ENCODE peak calls at places on chromosomes 12 and 14, in ten cellular contexts. K, Q, R, I, G, V, Z, O, P and J are unnamed samples.

GRCh38 chr12:107805488-107806180 is 31.1 kb downstream of the ASCL4 start:
- DNase-seq in K (no peak), Q (no peak), R (no peak), I (no peak), G (no peak), V (no peak), Z (no peak), O (no peak), P (no peak), J (no peak)

GRCh38 chr12:46499901-46500300 is 127.3 kb upstream of the SLC38A2 start:
- DNase-seq in K (no peak), Q (no peak), R (no peak), I (no peak), G (no peak), V (no peak), Z (no peak), O (no peak), P (no peak), J (no peak)

GRCh38 chr14:66635435-66635834 is 127.5 kb downstream of the GPHN start:
- DNase-seq in K (no peak), Q (no peak), R (no peak), I (no peak), G (no peak), V (no peak), Z (no peak), O (no peak), P (no peak), J (no peak)

GRCh38 chr12:26152507-26153102 is 27.8 kb upstream of the BHLHE41 start:
- DNase-seq in K (no peak), Q (no peak), R (no peak), I (no peak), G (no peak), V (no peak), Z (no peak), O (peak; percentile 17), P (no peak), J (no peak)

GRCh38 chr14:26538176-26538575 is 59.7 kb downstream of the NOVA1 start:
- DNase-seq in K (no peak), Q (no peak), R (no peak), I (no peak), G (no peak), V (no peak), Z (no peak), O (no peak), P (no peak), J (no peak)

GRCh38 chr12:28415755-28416154 is 225.5 kb downstream of the CCDC91 start:
- DNase-seq in K (no peak), Q (peak; percentile 12), R (no peak), I (no peak), G (no peak), V (no peak), Z (peak; percentile 64), O (peak; percentile 62), P (no peak), J (no peak)

GRCh38 chr12:91432079-91432478 is 249.5 kb upstream of the DCN start:
- DNase-seq in K (no peak), Q (no peak), R (no peak), I (no peak), G (no peak), V (no peak), Z (no peak), O (peak; percentile 82), P (peak; percentile 19), J (no peak)

GRCh38 chr12:104295954-104296353 is 7.6 kb upstream of the EID3 start:
- DNase-seq in K (no peak), Q (no peak), R (no peak), I (no peak), G (no peak), V (no peak), Z (no peak), O (no peak), P (no peak), J (no peak)

GRCh38 chr12:15435597-15435996 is 113.3 kb downstream of the PTPRO start:
- DNase-seq in K (no peak), Q (no peak), R (no peak), I (no peak), G (no peak), V (no peak), Z (no peak), O (no peak), P (no peak), J (no peak)

GRCh38 chr14:99541677-99542470 is 60.7 kb downstream of the CCNK start:
- DNase-seq in K (no peak), Q (no peak), R (peak; percentile 29), I (no peak), G (peak; percentile 35), V (no peak), Z (no peak), O (peak; percentile 28), P (no peak), J (no peak)

GRCh38 chr12:12476836-12477531 is 85.7 kb downstream of the DUSP16 start:
- DNase-seq in K (no peak), Q (no peak), R (no peak), I (no peak), G (no peak), V (no peak), Z (no peak), O (no peak), P (no peak), J (no peak)

GRCh38 chr14:90871605-90872233 is 55.5 kb upstream of the TTC7B start:
- DNase-seq in K (no peak), Q (peak; percentile 27), R (no peak), I (no peak), G (no peak), V (no peak), Z (peak; percentile 84), O (peak; percentile 70), P (no peak), J (no peak)

GRCh38 chr14:100622234-100622633 is 35.0 kb upstream of the BEGAIN start:
- DNase-seq in K (no peak), Q (no peak), R (peak; percentile 20), I (peak; percentile 47), G (no peak), V (no peak), Z (no peak), O (no peak), P (no peak), J (no peak)

GRCh38 chr14:69876848-69877306 is 2.3 kb upstream of the SMOC1 start:
- DNase-seq in K (no peak), Q (no peak), R (peak; percentile 58), I (peak; percentile 39), G (peak; percentile 30), V (no peak), Z (no peak), O (no peak), P (peak; percentile 17), J (no peak)

GRCh38 chr14:32711103-32711680 is 227.5 kb upstream of the NPAS3 start:
- DNase-seq in K (no peak), Q (peak; percentile 32), R (peak; percentile 77), I (no peak), G (peak; percentile 53), V (no peak), Z (no peak), O (peak; percentile 61), P (peak; percentile 23), J (peak; percentile 42)

GRCh38 chr14:95519699-95520098 is 3.2 kb upstream of the SYNE3 start:
- DNase-seq in K (peak; percentile 49), Q (peak; percentile 85), R (no peak), I (peak; percentile 88), G (no peak), V (no peak), Z (peak; percentile 72), O (peak; percentile 77), P (peak; percentile 47), J (no peak)

GRCh38 chr14:97180304-97181200 is 383.4 kb downstream of the VRK1 start:
- DNase-seq in K (no peak), Q (no peak), R (no peak), I (no peak), G (no peak), V (no peak), Z (no peak), O (peak; percentile 87), P (no peak), J (no peak)

GRCh38 chr12:113515082-113515856 is 43.6 kb upstream of the LHX5 start:
- DNase-seq in K (no peak), Q (no peak), R (no peak), I (no peak), G (no peak), V (no peak), Z (no peak), O (no peak), P (no peak), J (no peak)

GRCh38 chr14:89240414-89240813 is 176.6 kb downstream of the FOXN3 start:
- DNase-seq in K (no peak), Q (no peak), R (no peak), I (no peak), G (peak; percentile 2), V (no peak), Z (peak; percentile 23), O (peak; percentile 34), P (no peak), J (peak; percentile 15)

GRCh38 chr14:61145903-61146411 is 135.2 kb downstream of the TMEM30B start:
- DNase-seq in K (no peak), Q (peak; percentile 77), R (no peak), I (no peak), G (peak; percentile 84), V (no peak), Z (peak; percentile 84), O (peak; percentile 90), P (no peak), J (peak; percentile 56)

GRCh38 chr12:118013283-118013682 is 3.2 kb upstream of the RFC5 start:
- DNase-seq in K (no peak), Q (no peak), R (no peak), I (no peak), G (no peak), V (no peak), Z (no peak), O (no peak), P (no peak), J (no peak)

GRCh38 chr14:76924363-76925151 is 98.3 kb downstream of the LRRC74A start:
- DNase-seq in K (no peak), Q (no peak), R (peak; percentile 78), I (no peak), G (peak; percentile 98), V (no peak), Z (no peak), O (peak; percentile 61), P (peak; percentile 83), J (peak; percentile 75)

GRCh38 chr14:103401223-103402214 is 16.3 kb downstream of the MARK3 start:
- DNase-seq in K (no peak), Q (peak; percentile 46), R (no peak), I (no peak), G (no peak), V (no peak), Z (peak; percentile 85), O (peak; percentile 79), P (no peak), J (no peak)

GRCh38 chr12:10304161-10304574 is 3.5 kb upstream of the KLRD1 start:
- DNase-seq in K (no peak), Q (no peak), R (no peak), I (no peak), G (no peak), V (no peak), Z (peak; percentile 76), O (peak; percentile 94), P (no peak), J (no peak)

GRCh38 chr12:98743362-98743953 is 98.4 kb downstream of the APAF1 start:
- DNase-seq in K (no peak), Q (no peak), R (no peak), I (no peak), G (peak; percentile 9), V (no peak), Z (no peak), O (no peak), P (no peak), J (no peak)

GRCh38 chr14:76958020-76958965 is 70.2 kb downstream of the IRF2BPL start:
- DNase-seq in K (no peak), Q (no peak), R (peak; percentile 48), I (no peak), G (no peak), V (no peak), Z (peak; percentile 42), O (peak; percentile 54), P (no peak), J (no peak)

GRCh38 chr12:10001141-10001778 is 2.3 kb upstream of the CLEC1B start:
- DNase-seq in K (no peak), Q (no peak), R (no peak), I (no peak), G (no peak), V (no peak), Z (no peak), O (no peak), P (no peak), J (no peak)

GRCh38 chr12:45122776-45123380 is 72.0 kb upstream of the DBX2 start:
- DNase-seq in K (no peak), Q (peak; percentile 31), R (peak; percentile 11), I (no peak), G (peak; percentile 20), V (no peak), Z (peak; percentile 27), O (peak; percentile 28), P (no peak), J (no peak)